ENCODE peak calls at places on chromosomes 1 and 21, in nine cellular contexts. R is fibroblast of lung, H is AG04450, A is ovary, M is heart left ventricle, L is GM23248, U is left lung, J is hepatocyte, K is HAP-1. Q is an unnamed sample.

GRCh38 chr1:153478047-153478691 is 17.7 kb upstream of the S100A7 start:
- DNase-seq in H (no peak), K (no peak), M (no peak), J (no peak), R (no peak), L (no peak), A (no peak), U (no peak), Q (no peak)

GRCh38 chr1:18881642-18882431 is 20.5 kb downstream of the ALDH4A1 start:
- DNase-seq in J (no peak), H (no peak), M (no peak), A (no peak), K (no peak), L (no peak), R (no peak), U (no peak), Q (no peak)

GRCh38 chr1:71490432-71490831 is 409.6 kb upstream of the ZRANB2 start:
- DNase-seq in L (peak; percentile 55), A (no peak), H (no peak), U (no peak), M (no peak), R (peak; percentile 65), J (no peak), K (no peak), Q (peak; percentile 62)

GRCh38 chr1:230818881-230819280 is 49.4 kb downstream of the C1orf198 start:
- DNase-seq in R (no peak), J (no peak), M (no peak), K (no peak), U (no peak), A (no peak), L (no peak), H (no peak), Q (no peak)

GRCh38 chr1:4087530-4088420 is 187.7 kb upstream of the C1orf174 start:
- DNase-seq in M (no peak), R (no peak), K (no peak), J (no peak), L (no peak), U (no peak), H (no peak), A (no peak), Q (no peak)

GRCh38 chr21:36882776-36883175 is 83.7 kb downstream of the HLCS start:
- DNase-seq in H (no peak), J (no peak), M (no peak), R (peak; percentile 76), A (no peak), L (no peak), U (no peak), K (no peak), Q (no peak)

GRCh38 chr1:10721381-10722321 is 74.8 kb downstream of the CASZ1 start:
- DNase-seq in R (no peak), M (no peak), L (no peak), K (no peak), J (no peak), H (no peak), U (no peak), A (no peak), Q (no peak)

GRCh38 chr1:86649618-86650017 is 54.8 kb upstream of the SH3GLB1 start:
- DNase-seq in M (no peak), A (no peak), J (no peak), L (no peak), H (no peak), R (no peak), U (no peak), K (no peak), Q (no peak)

GRCh38 chr1:72690871-72691270 is 408.5 kb upstream of the NEGR1 start:
- DNase-seq in H (no peak), L (no peak), U (no peak), J (no peak), M (no peak), K (no peak), R (no peak), A (no peak), Q (no peak)
- H3K9me3 ChIP-seq in H (no peaks in the 10 kb centered on the region), L (no peaks in the 10 kb centered on the region), U (no peaks in the 10 kb centered on the region), J (peaks cover 6% of the 10 kb centered on the region), M (peaks cover 20% of the 10 kb centered on the region), K (peaks cover 3% of the 10 kb centered on the region), R (no peaks in the 10 kb centered on the region), A (no peaks in the 10 kb centered on the region), Q (peaks cover 4% of the 10 kb centered on the region)

GRCh38 chr1:28925350-28925891 is 11.1 kb downstream of the EPB41 start:
- DNase-seq in R (no peak), U (no peak), H (no peak), J (no peak), K (no peak), L (no peak), M (no peak), A (no peak), Q (no peak)

GRCh38 chr1:28927442-28928305 is 13.3 kb downstream of the EPB41 start:
- DNase-seq in K (peak; percentile 30), L (peak; percentile 46), H (no peak), J (no peak), M (no peak), U (no peak), R (peak; percentile 24), A (no peak), Q (no peak)

GRCh38 chr1:28933277-28933676 is 18.9 kb downstream of the EPB41 start:
- DNase-seq in H (no peak), R (no peak), A (no peak), M (no peak), U (no peak), K (no peak), L (no peak), J (no peak), Q (no peak)

GRCh38 chr1:28926629-28927441 is 12.5 kb downstream of the EPB41 start:
- DNase-seq in U (no peak), A (no peak), K (no peak), H (no peak), L (no peak), J (no peak), M (no peak), R (no peak), Q (peak; percentile 27)

DNA sequence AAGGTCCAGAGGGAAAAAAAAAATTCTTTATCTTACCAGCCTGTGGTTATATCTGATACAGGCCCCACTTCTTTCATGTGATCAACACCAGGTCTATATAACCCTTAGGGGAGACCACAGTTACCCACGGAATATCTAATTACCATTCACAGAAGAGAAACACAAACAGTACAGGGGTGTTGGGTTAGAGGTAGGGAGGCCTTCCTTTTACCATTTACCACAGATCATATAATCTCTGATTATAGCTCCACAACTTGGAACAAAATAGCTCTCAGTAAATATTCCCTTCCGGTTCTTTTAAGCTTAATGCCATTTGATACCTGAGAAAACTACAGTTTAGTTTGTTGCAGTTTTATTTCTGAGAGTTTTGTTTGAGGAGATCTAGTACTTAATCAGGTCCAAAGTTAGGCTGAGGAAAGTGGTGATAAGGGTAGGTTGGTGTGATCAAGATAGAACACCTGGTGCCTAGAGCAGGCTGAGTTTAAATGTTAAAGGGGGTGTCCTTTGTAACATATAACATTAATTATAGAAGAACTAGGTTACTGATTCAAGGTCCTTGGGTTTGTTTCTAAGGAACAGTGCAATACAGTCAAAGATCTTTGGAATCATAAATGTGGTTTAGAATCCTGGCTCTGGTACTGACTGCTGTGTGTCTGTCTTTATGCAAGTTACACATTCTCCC is 14.1 kb downstream of the EPB41 start:
- DNase-seq in K (no peak), L (no peak), U (no peak), J (no peak), M (no peak), R (no peak), A (no peak), H (no peak), Q (no peak)
- H3K4me3 ChIP-seq in K (no peak overlapping the region), L (no peak overlapping the region), U (no peak overlapping the region), J (no peak overlapping the region), M (no peak overlapping the region), R (no peak overlapping the region), A (no peak overlapping the region), H (no peak overlapping the region), Q (no peak overlapping the region)

DNA sequence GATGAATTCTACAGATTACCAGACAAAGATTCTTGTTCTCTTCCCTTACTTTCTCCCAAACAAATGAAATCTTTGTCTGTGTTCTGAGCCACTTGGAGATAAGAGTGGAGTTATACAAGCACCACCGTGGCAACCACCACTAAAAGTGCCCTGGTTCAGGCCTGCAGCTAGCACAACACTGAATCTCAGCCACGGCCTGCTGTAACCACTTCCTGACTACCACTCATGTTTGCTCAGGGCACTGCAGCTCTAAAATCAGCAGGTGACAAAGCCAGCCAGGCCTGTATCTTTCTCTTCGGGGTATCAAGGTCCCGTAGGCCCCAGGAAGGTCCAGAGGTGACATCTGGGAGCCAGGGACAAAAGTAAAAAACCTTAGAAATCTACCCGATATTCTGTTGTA is 3.2 kb upstream of the OR2T6 start:
- DNase-seq in J (no peak), R (no peak), U (no peak), K (no peak), H (no peak), A (no peak), M (no peak), L (no peak), Q (no peak)
- H3K9me3 ChIP-seq in J (peaks cover 3% of the 10 kb centered on the region), R (no peaks in the 10 kb centered on the region), U (no peaks in the 10 kb centered on the region), K (no peaks in the 10 kb centered on the region), H (peaks cover 19% of the 10 kb centered on the region), A (no peaks in the 10 kb centered on the region), M (no peaks in the 10 kb centered on the region), L (no peaks in the 10 kb centered on the region), Q (no peaks in the 10 kb centered on the region)

DNA sequence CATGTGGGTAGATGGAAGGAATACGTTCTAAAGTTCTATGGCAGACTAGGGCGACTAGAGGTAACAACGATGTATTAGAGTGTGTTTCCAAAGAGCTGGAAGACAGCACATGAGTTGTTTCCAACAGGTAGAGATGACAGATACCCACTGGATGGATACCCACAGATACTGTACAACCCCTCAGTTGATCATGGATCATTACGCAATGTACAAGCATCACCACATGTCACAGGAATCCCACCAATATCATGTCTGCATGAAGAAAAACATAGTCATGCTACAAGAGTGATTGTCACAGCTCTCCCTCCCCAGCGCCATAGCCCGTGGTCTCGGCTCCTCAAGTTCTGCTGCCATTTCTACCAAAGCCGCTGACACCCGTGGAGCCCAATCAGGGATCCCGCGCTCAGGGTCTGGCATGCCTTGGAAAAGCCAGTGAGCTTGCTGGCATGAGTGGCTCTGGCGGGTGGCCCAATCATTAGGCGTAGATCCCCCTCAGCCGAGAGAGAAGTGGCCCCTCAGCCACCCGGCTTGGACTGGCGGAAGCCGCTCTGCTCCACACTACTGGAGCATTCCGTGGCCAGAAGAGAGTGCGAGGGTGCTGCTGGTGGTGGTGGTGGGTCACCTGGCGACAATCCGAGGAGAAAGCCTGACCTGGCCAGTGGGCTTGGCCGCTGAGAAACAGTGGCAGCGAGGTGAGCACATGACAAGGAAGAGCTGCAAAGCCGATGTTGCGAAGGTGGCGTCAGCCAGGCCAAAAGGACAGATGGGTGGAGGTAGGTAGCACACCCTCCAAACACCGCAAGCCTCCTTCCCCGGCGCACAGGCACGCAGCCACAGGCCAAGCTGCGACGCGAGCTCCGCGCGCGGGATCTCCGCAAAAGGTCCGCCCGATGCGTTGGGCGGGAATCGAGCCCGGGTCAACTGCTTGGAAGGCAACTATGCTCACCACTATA is 65.7 kb upstream of the FCGR2A start:
- DNase-seq in M (no peak), H (no peak), U (no peak), R (peak; percentile 34), A (no peak), K (peak; percentile 60), L (peak; percentile 36), J (peak; percentile 23), Q (peak; percentile 22)
- H3K4me3 ChIP-seq in M (peak overlapping the region; percentile 69), H (peak overlapping the region; percentile 47), U (peak overlapping the region; percentile 58), R (no peak overlapping the region), A (no peak overlapping the region), K (peak overlapping the region; percentile 16), L (peak overlapping the region; percentile 80), J (no peak overlapping the region), Q (peak overlapping the region; percentile 57)

GRCh38 chr1:166410083-166410385 is 243.2 kb upstream of the FAM78B start:
- DNase-seq in J (no peak), K (no peak), L (no peak), R (no peak), A (no peak), M (no peak), H (no peak), U (no peak), Q (no peak)
- H3K9me3 ChIP-seq in J (no peaks in the 10 kb centered on the region), K (no peaks in the 10 kb centered on the region), L (no peaks in the 10 kb centered on the region), R (no peaks in the 10 kb centered on the region), A (no peaks in the 10 kb centered on the region), M (peaks cover 11% of the 10 kb centered on the region), H (peaks cover 11% of the 10 kb centered on the region), U (no peaks in the 10 kb centered on the region), Q (no peaks in the 10 kb centered on the region)